ENCODE peak calls at places on chromosomes 7 and 10, in eight cellular contexts. C is heart left ventricle, D is A549, N is IMR-90, U is AG04450, W is HepG2, T is lung, E is fibroblast of lung. A is an unnamed sample.

GRCh38 chr7:100965723-100966541 is 3.4 kb upstream of the MUC12 start:
- DNase-seq in C (peak; percentile 49), D (peak; percentile 98), N (no peak), U (no peak), W (peak; percentile 57), T (peak; percentile 83), E (peak; percentile 25), A (peak; percentile 63)

GRCh38 chr7:43764039-43764789 is 5.7 kb downstream of the BLVRA start:
- DNase-seq in C (no peak), D (no peak), N (no peak), U (no peak), W (peak; percentile 58), T (peak; percentile 80), E (peak; percentile 53), A (no peak)

GRCh38 chr10:121722665-121723064 is 124.4 kb upstream of the FGFR2 start:
- DNase-seq in C (no peak), D (no peak), N (no peak), U (no peak), W (no peak), T (no peak), E (peak; percentile 13), A (no peak)

GRCh38 chr7:11341285-11341944 is 367.7 kb downstream of the PHF14 start:
- DNase-seq in C (no peak), D (no peak), N (no peak), U (no peak), W (no peak), T (no peak), E (peak; percentile 17), A (no peak)

GRCh38 chr10:16491933-16492332 is 29.7 kb downstream of the C1QL3 start:
- DNase-seq in C (no peak), D (no peak), N (no peak), U (no peak), W (no peak), T (no peak), E (no peak), A (no peak)

GRCh38 chr10:110511734-110512449 is 14.2 kb downstream of the DUSP5 start:
- DNase-seq in C (no peak), D (no peak), N (no peak), U (no peak), W (peak; percentile 67), T (no peak), E (peak; percentile 68), A (no peak)

GRCh38 chr10:86254081-86254480 is 112.5 kb downstream of the GRID1 start:
- DNase-seq in C (no peak), D (no peak), N (no peak), U (no peak), W (no peak), T (no peak), E (no peak), A (no peak)

GRCh38 chr7:74134117-74134539 is 40.0 kb upstream of the EIF4H start:
- DNase-seq in C (no peak), D (no peak), N (no peak), U (no peak), W (no peak), T (peak; percentile 54), E (peak; percentile 54), A (no peak)

GRCh38 chr7:49791089-49791741 is 17.8 kb downstream of the VWC2 start:
- DNase-seq in C (no peak), D (peak; percentile 6), N (no peak), U (no peak), W (peak; percentile 28), T (no peak), E (no peak), A (no peak)

GRCh38 chr7:18941197-18941596 is 176.2 kb downstream of the TWIST1 start:
- DNase-seq in C (no peak), D (no peak), N (no peak), U (no peak), W (no peak), T (no peak), E (no peak), A (no peak)

GRCh38 chr10:88228130-88228529 is 355.0 kb downstream of the RNLS start:
- DNase-seq in C (no peak), D (no peak), N (no peak), U (no peak), W (no peak), T (no peak), E (no peak), A (no peak)

GRCh38 chr10:117439243-117439912 is 64.1 kb upstream of the PDZD8 start:
- DNase-seq in C (peak; percentile 54), D (no peak), N (peak; percentile 13), U (no peak), W (no peak), T (no peak), E (peak; percentile 91), A (peak; percentile 87)

GRCh38 chr7:149776848-149777407 is 3.5 kb upstream of the ZNF467 start:
- DNase-seq in C (no peak), D (no peak), N (no peak), U (no peak), W (no peak), T (no peak), E (no peak), A (no peak)

GRCh38 chr7:132124575-132124974 is 451.7 kb downstream of the PLXNA4 start:
- DNase-seq in C (no peak), D (no peak), N (no peak), U (no peak), W (no peak), T (no peak), E (no peak), A (no peak)

GRCh38 chr10:102633282-102633681 is 11.0 kb upstream of the TRIM8 start:
- DNase-seq in C (peak; percentile 57), D (no peak), N (peak; percentile 81), U (no peak), W (no peak), T (peak; percentile 61), E (peak; percentile 77), A (no peak)

GRCh38 chr7:127885222-127885772 is 145.9 kb downstream of the LRRC4 start:
- DNase-seq in C (no peak), D (no peak), N (no peak), U (no peak), W (no peak), T (no peak), E (no peak), A (no peak)

GRCh38 chr10:100020161-100020882 is 10.6 kb upstream of the DNMBP start:
- DNase-seq in C (no peak), D (peak; percentile 46), N (no peak), U (no peak), W (peak; percentile 81), T (no peak), E (no peak), A (no peak)

GRCh38 chr7:77897004-77897547 is 98.5 kb downstream of the PHTF2 start:
- DNase-seq in C (no peak), D (no peak), N (no peak), U (no peak), W (no peak), T (no peak), E (no peak), A (no peak)

GRCh38 chr7:20270867-20271266 is 53.7 kb upstream of the MACC1 start:
- DNase-seq in C (no peak), D (no peak), N (no peak), U (no peak), W (no peak), T (no peak), E (no peak), A (no peak)

GRCh38 chr10:24882047-24882698 is 70.2 kb downstream of the PRTFDC1 start:
- DNase-seq in C (no peak), D (no peak), N (peak; percentile 60), U (no peak), W (no peak), T (no peak), E (peak; percentile 88), A (no peak)
- TF ChIP-seq CTCF in C (no peak), D (no peak), N (no peak), U (no peak), W (no peak), T (no peak), E (no peak), A (no peak)

DNA sequence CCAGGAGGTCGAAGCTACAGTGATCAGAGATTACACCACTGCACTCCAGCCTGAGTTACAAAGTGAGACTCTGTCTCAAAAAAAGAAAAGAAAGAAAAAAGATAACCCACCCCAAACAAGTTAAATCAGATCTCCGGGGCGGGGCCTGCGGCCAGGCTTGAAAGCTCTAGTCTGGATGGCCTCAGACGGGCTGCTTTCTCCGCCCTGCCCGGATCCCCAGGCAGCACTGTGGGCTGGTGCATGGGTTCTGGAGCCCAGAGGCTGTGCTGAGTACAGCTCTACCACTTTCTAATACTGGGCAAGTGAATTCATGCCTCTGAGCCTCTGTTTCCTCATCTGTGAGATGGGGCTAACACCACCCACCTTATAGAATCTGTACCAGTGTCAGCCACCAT is 83.7 kb downstream of the ZMIZ1 start:
- DNase-seq in C (peak; percentile 32), D (no peak), N (no peak), U (no peak), W (no peak), T (no peak), E (no peak), A (no peak)
- H3K27ac ChIP-seq in C (peak overlapping the region; percentile 94), D (peak overlapping the region; percentile 99), N (peak overlapping the region; percentile 94), U (peak overlapping the region; percentile 91), W (no peak overlapping the region), T (peak overlapping the region; percentile 84), E (peak overlapping the region; percentile 92), A (peak overlapping the region; percentile 98)

DNA sequence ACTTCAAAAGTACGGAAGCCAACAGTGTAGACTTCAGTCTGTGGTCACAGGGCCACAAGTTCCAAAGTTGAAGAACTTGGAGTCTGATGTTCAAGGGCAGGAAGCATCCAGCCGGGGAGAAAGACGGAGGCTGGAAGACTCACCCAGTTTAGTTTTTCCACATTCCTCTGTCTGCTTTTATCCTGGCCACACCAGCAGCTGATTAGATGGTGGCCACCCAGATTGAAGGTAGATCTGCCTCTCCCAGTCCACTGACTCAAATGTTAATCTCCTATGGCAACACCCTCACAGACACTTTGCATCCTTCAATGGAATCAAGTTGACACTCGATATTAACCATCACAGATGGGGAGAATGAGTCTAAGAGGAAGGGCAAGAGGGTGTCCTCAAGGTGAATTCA is 19.3 kb upstream of the FRMD4A start:
- DNase-seq in C (no peak), D (no peak), N (no peak), U (no peak), W (no peak), T (peak; percentile 13), E (no peak), A (no peak)
- H3K4me3 ChIP-seq in C (no peak overlapping the region), D (no peak overlapping the region), N (no peak overlapping the region), U (no peak overlapping the region), W (no peak overlapping the region), T (no peak overlapping the region), E (no peak overlapping the region), A (no peak overlapping the region)

DNA sequence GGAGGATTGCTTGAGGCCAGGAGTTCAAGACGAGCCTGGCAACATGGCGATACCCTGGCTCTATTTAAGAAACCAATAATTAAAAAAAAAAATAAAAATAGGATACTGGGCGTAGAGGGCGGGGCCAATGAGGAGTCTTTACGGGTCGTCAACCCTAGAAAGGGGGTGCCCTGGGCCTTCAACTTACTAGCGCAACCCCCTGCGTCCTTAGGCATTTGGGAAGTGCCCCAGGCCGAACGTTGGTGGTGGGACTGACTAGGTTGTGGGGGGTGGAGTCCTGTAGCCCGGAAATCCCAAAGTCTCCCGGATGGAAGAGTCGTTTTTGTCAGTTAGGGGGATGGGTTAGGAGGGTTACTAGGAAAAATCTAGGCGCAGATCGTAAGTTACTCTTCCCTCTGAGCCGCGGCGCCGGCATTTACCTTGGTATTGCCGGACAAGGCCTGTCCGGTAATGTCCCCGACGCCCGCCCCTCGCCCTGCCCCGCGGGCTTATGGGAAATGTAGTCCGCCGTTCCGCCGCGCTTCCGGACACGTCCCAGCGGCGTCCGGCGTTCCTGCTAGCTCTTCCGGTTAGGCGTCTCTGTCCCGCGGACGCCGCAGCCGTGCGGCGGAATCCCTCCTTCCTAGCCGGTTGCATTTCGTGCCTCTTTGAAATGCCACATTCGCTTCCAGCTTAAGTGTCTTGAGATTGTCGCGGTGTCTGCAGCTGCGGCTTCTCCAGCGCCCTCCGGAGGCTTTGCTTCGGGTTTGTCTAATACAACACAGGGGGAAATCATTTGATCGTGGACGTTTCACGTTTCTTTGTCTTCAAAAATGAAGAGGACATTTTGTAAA is 1.3 kb upstream of the ACBD5 start:
- DNase-seq in C (peak; percentile 94), D (peak; percentile 64), N (peak; percentile 92), U (peak; percentile 81), W (peak; percentile 89), T (peak; percentile 91), E (peak; percentile 93), A (peak; percentile 89)
- TF ChIP-seq CTCF in C (peak; percentile 32), D (peak; percentile 18), N (no peak), U (peak; percentile 29), W (peak; percentile 43), T (no peak), E (peak; percentile 28), A (no peak)

A was measured in right atrium auricular region.